ENCODE peak calls at places on chromosomes 12 and 14, in four cellular contexts. V, U, H and O are unnamed samples.
A peak's percentile ranks its signal among the peaks of the same experiment; 100 is the strongest.

GRCh38 chr12:53236443-53237111 is 4.6 kb upstream of the RARG start:
- DNase-seq in V (no peak), U (no peak), H (no peak), O (no peak)

GRCh38 chr12:111748195-111748803 is 18.4 kb upstream of the ALDH2 start:
- DNase-seq in V (no peak), U (no peak), H (no peak), O (no peak)

GRCh38 chr12:39777465-39777864 is 157.9 kb upstream of the ABCD2 start:
- DNase-seq in V (no peak), U (no peak), H (no peak), O (no peak)

GRCh38 chr14:91373591-91374245 is 43.9 kb downstream of the CCDC88C start:
- DNase-seq in V (no peak), U (no peak), H (no peak), O (peak; percentile 85)

GRCh38 chr14:99508896-99509629 is 27.9 kb downstream of the CCNK start:
- DNase-seq in V (peak; percentile 36), U (no peak), H (peak; percentile 20), O (no peak)

GRCh38 chr14:104746071-104746545 is 6.8 kb upstream of the SIVA1 start:
- DNase-seq in V (no peak), U (no peak), H (no peak), O (no peak)

GRCh38 chr12:107288414-107289125 is 195.2 kb upstream of the CRY1 start:
- DNase-seq in V (no peak), U (no peak), H (no peak), O (no peak)

GRCh38 chr12:95102916-95103671 is 29.7 kb upstream of the NR2C1 start:
- DNase-seq in V (no peak), U (no peak), H (peak; percentile 31), O (peak; percentile 68)

GRCh38 chr12:9049520-9050133 is 60.3 kb downstream of the KLRG1 start:
- DNase-seq in V (no peak), U (no peak), H (no peak), O (peak; percentile 33)

GRCh38 chr14:67940894-67941455 is 121.4 kb downstream of the RAD51B start:
- DNase-seq in V (no peak), U (no peak), H (no peak), O (no peak)

GRCh38 chr12:19298837-19299605 is 140.3 kb upstream of the AEBP2 start:
- DNase-seq in V (no peak), U (no peak), H (no peak), O (no peak)

GRCh38 chr14:60349663-60350365 is 100.8 kb downstream of the PPM1A start:
- DNase-seq in V (peak; percentile 48), U (no peak), H (peak; percentile 24), O (peak; percentile 54)

GRCh38 chr12:120041386-120042231 is 52.6 kb downstream of the BICDL1 start:
- DNase-seq in V (no peak), U (no peak), H (no peak), O (no peak)

GRCh38 chr12:8894378-8894777 is 19.9 kb upstream of the PHC1 start:
- DNase-seq in V (no peak), U (no peak), H (no peak), O (no peak)

GRCh38 chr12:131724534-131724933 is 13.6 kb downstream of the SFSWAP start:
- DNase-seq in V (no peak), U (no peak), H (no peak), O (no peak)

GRCh38 chr14:74459289-74459946 is 33.4 kb upstream of the SYNDIG1L start:
- DNase-seq in V (no peak), U (no peak), H (no peak), O (peak; percentile 57)

GRCh38 chr12:58540480-58541299 is 379.6 kb downstream of the LRIG3 start:
- DNase-seq in V (no peak), U (no peak), H (peak; percentile 68), O (no peak)

GRCh38 chr14:21054123-21054767 is 3.4 kb upstream of the RNASE8 start:
- DNase-seq in V (no peak), U (no peak), H (peak; percentile 76), O (no peak)

GRCh38 chr12:132986885-132987225 is 688 bp downstream of the ZNF26 start:
- DNase-seq in V (no peak), U (no peak), H (no peak), O (no peak)

GRCh38 chr12:93990832-93991748 is 157.3 kb upstream of the PLXNC1 start:
- DNase-seq in V (no peak), U (no peak), H (peak; percentile 23), O (no peak)

GRCh38 chr12:63909746-63910145 is 65.2 kb downstream of the SRGAP1 start:
- DNase-seq in V (no peak), U (no peak), H (no peak), O (no peak)

GRCh38 chr14:21309956-21310355 is 30.1 kb downstream of the RPGRIP1 start:
- DNase-seq in V (no peak), U (no peak), H (no peak), O (no peak)

GRCh38 chr14:56659964-56660551 is 80.5 kb downstream of the TMEM260 start:
- DNase-seq in V (no peak), U (no peak), H (no peak), O (peak; percentile 51)

GRCh38 chr14:102474934-102475333 is 34.6 kb downstream of the ANKRD9 start:
- DNase-seq in V (no peak), U (no peak), H (peak; percentile 54), O (no peak)

GRCh38 chr12:10891937-10892336 is 7.9 kb upstream of the PRH1 start:
- DNase-seq in V (no peak), U (no peak), H (peak; percentile 62), O (no peak)

GRCh38 chr14:54211562-54212308 is 185.1 kb upstream of the CDKN3 start:
- DNase-seq in V (no peak), U (no peak), H (no peak), O (no peak)

GRCh38 chr12:92505373-92506340 is 197.1 kb upstream of the PLEKHG7 start:
- DNase-seq in V (peak; percentile 52), U (no peak), H (peak; percentile 72), O (peak; percentile 33)

GRCh38 chr14:50038398-50039119 is 77.8 kb downstream of the VCPKMT start:
- DNase-seq in V (peak; percentile 46), U (no peak), H (no peak), O (peak; percentile 81)
- TF ChIP-seq CTCF in V (no peak), U (no peak), H (no peak), O (no peak)

GRCh38 chr14:36207500-36207899 is 31.0 kb upstream of the PTCSC3 start:
- DNase-seq in V (no peak), U (no peak), H (no peak), O (no peak)
- TF ChIP-seq CTCF in V (no peak), U (no peak), H (peak; percentile 57), O (no peak)

DNA sequence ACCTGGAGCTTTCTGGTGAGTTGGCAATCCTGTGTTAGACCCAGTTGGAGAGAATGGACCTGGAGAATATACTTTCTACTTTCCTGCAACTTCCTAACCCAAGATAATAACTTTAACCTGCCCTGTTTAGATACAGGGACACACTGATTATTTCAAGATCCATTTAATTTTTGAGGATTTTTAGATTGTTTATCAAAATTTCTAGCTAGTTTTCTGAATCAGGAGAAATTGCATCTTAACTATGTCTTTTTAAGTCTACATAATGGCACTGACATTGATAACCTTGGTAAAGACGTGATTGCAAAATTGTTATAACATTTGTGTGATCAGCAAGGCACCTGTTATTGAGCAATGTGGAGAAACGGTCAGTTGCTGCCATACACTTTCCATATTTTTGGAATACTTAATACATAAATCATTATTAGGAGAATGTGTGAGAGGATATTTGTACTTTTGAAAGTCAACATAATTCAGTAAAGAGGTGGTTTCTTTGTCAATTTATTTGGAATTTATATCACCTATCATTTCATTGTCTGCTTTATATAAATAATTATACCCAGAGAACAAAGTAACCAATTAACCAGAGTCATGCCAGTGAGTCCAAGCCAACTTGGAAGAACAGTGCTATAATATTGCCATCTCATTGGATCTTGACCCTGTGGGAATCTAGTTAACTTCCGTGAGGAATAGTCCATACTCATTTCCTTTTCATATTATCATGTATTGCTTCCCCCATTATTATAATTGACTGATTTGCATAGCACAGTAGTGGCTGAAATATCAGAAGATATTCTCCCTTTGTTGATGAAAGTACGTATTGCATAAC is 28.4 kb downstream of the NFYB start:
- DNase-seq in V (no peak), U (no peak), H (no peak), O (no peak)
- TF ChIP-seq CTCF in V (peak; percentile 63), U (peak; percentile 38), H (peak; percentile 27), O (no peak)

GRCh38 chr14:97180304-97181200 is 383.4 kb downstream of the VRK1 start:
- DNase-seq in V (no peak), U (no peak), H (no peak), O (no peak)
- TF ChIP-seq CTCF in V (no peak), U (no peak), H (no peak), O (no peak)

GRCh38 chr12:124273630-124274029 is 21.3 kb upstream of the RFLNA start:
- DNase-seq in V (no peak), U (no peak), H (no peak), O (peak; percentile 61)
- TF ChIP-seq CTCF in V (no peak), U (no peak), H (no peak), O (no peak)

GRCh38 chr12:80607361-80608135 is 99.9 kb upstream of the MYF6 start:
- DNase-seq in V (no peak), U (no peak), H (no peak), O (no peak)
- TF ChIP-seq CTCF in V (no peak), U (no peak), H (no peak), O (no peak)

GRCh38 chr12:109114644-109115043 is 1.7 kb upstream of the ACACB start:
- DNase-seq in V (no peak), U (no peak), H (no peak), O (no peak)

GRCh38 chr12:109109756-109110350 is 6.5 kb upstream of the ACACB start:
- DNase-seq in V (no peak), U (no peak), H (no peak), O (no peak)

GRCh38 chr12:109112720-109113465 is 3.5 kb upstream of the ACACB start:
- DNase-seq in V (no peak), U (no peak), H (no peak), O (no peak)

GRCh38 chr12:109113661-109114321 is 2.6 kb upstream of the ACACB start:
- DNase-seq in V (no peak), U (no peak), H (no peak), O (no peak)

GRCh38 chr12:109111775-109112491 is 4.5 kb upstream of the ACACB start:
- DNase-seq in V (no peak), U (peak; percentile 10), H (peak; percentile 85), O (peak; percentile 61)
- TF ChIP-seq CTCF in V (peak; percentile 89), U (peak; percentile 85), H (peak; percentile 90), O (peak; percentile 63)